ENCODE peak calls at places on chromosomes 5 and 9, in eight cellular contexts. K is dorsolateral prefrontal cortex, I is IMR-90, Q is amniotic stem cell, N is NCI-H1092 treated with DMSO at 0.1 percent for 48 hours, D is HS-5, X is cardiac muscle cell, E is heart right ventricle. T is an unnamed sample.

GRCh38 chr5:146706321-146706972 is 172.1 kb downstream of the PPP2R2B start:
- DNase-seq in I (no peak), D (no peak), N (no peak), Q (no peak), E (no peak), X (no peak), K (no peak), T (no peak)

GRCh38 chr5:66639036-66639435 is 42.8 kb downstream of the MAST4 start:
- DNase-seq in I (no peak), E (no peak), K (no peak), Q (no peak), D (no peak), X (no peak), N (no peak), T (no peak)

GRCh38 chr5:21070871-21071270 is 1082.9 kb upstream of the CDH18 start:
- DNase-seq in N (no peak), D (no peak), Q (no peak), I (no peak), K (no peak), X (no peak), E (no peak), T (no peak)

GRCh38 chr5:39106332-39106731 is 32.1 kb upstream of the RICTOR start:
- DNase-seq in N (no peak), X (no peak), D (no peak), I (peak), E (no peak), Q (no peak), K (no peak), T (no peak)

GRCh38 chr5:94192658-94193391 is 425.6 kb downstream of the KIAA0825 start:
- DNase-seq in Q (no peak), K (no peak), I (no peak), D (no peak), X (no peak), E (no peak), N (no peak), T (no peak)

GRCh38 chr5:95731571-95732554 is 727 bp downstream of the RHOBTB3 start:
- DNase-seq in N (peak), I (peak), D (no peak), X (peak), K (peak), E (peak), Q (no peak), T (no peak)

GRCh38 chr5:176739461-176740051 is 70.8 kb upstream of the UNC5A start:
- DNase-seq in N (peak), K (peak), Q (no peak), I (no peak), E (no peak), X (no peak), D (no peak), T (no peak)

GRCh38 chr9:1619915-1620705 is 395.0 kb upstream of the SMARCA2 start:
- DNase-seq in I (no peak), Q (no peak), N (no peak), E (no peak), K (no peak), X (peak), D (peak), T (no peak)

GRCh38 chr9:134227451-134228411 is 63.4 kb upstream of the RNU6ATAC start:
- DNase-seq in N (no peak), D (no peak), E (no peak), X (no peak), I (no peak), Q (no peak), K (no peak), T (no peak)

GRCh38 chr5:6634327-6634713 is 1.1 kb downstream of the SRD5A1 start:
- DNase-seq in I (no peak), Q (no peak), N (no peak), E (no peak), K (no peak), X (no peak), D (no peak), T (no peak)

GRCh38 chr9:34458013-34458966 is at the start of the genes DNAI1 and FAM219A:
- DNase-seq in Q (peak), E (peak), I (peak), D (peak), N (peak), X (peak), K (peak), T (peak)

GRCh38 chr9:136661641-136662325 is 933 bp upstream of the EGFL7 start:
- DNase-seq in K (no peak), X (no peak), Q (no peak), I (no peak), D (no peak), N (no peak), E (peak), T (no peak)

GRCh38 chr9:103574056-103574455 is 520.1 kb upstream of the SMC2 start:
- DNase-seq in D (peak), X (no peak), K (no peak), Q (no peak), I (no peak), E (no peak), N (no peak), T (no peak)

GRCh38 chr5:167837127-167837526 is 454.3 kb upstream of the WWC1 start:
- DNase-seq in I (no peak), E (no peak), X (no peak), Q (no peak), D (no peak), K (no peak), N (no peak), T (no peak)

GRCh38 chr5:132961887-132962286 is 1.5 kb downstream of the AFF4 start:
- DNase-seq in D (peak), Q (no peak), K (no peak), X (peak), N (no peak), E (no peak), I (peak), T (no peak)

GRCh38 chr9:37217141-37217540 is 96.8 kb downstream of the ZCCHC7 start:
- DNase-seq in K (no peak), Q (no peak), I (no peak), N (no peak), D (no peak), X (no peak), E (no peak), T (no peak)

GRCh38 chr5:14842117-14842516 is 29.5 kb downstream of the ANKH start:
- DNase-seq in X (no peak), N (peak), E (no peak), D (no peak), Q (no peak), K (no peak), I (no peak), T (no peak)

GRCh38 chr5:73792687-73793320 is 166.8 kb downstream of the ARHGEF28 start:
- DNase-seq in D (no peak), K (peak), I (peak), Q (no peak), N (peak), E (peak), X (peak), T (no peak)

GRCh38 chr5:98872679-98873078 is 56.1 kb downstream of the CHD1 start:
- DNase-seq in E (no peak), I (peak), K (no peak), Q (no peak), X (no peak), D (peak), N (no peak), T (no peak)

GRCh38 chr9:104900871-104901270 is 27.1 kb downstream of the ABCA1 start:
- DNase-seq in E (no peak), I (no peak), N (no peak), K (no peak), X (no peak), D (no peak), Q (no peak), T (no peak)

GRCh38 chr9:79812099-79812498 is 240.3 kb downstream of the TLE4 start:
- DNase-seq in N (no peak), I (no peak), K (no peak), E (no peak), D (no peak), X (no peak), Q (no peak), T (no peak)

GRCh38 chr5:57243286-57244137 is 69.7 kb downstream of the GPBP1 start:
- DNase-seq in N (no peak), E (no peak), D (no peak), X (no peak), K (no peak), I (no peak), Q (no peak), T (no peak)

GRCh38 chr5:10580531-10581423 is 16.9 kb downstream of the ANKRD33B start:
- DNase-seq in N (no peak), D (no peak), I (no peak), E (no peak), K (no peak), X (no peak), Q (no peak), T (no peak)

GRCh38 chr5:130333089-130333488 is 428.8 kb downstream of the CHSY3 start:
- DNase-seq in I (peak), Q (peak), K (no peak), D (peak), X (no peak), N (no peak), E (no peak), T (no peak)

GRCh38 chr5:141940695-141941271 is 17.1 kb downstream of the DELE1 start:
- DNase-seq in I (peak), N (no peak), Q (no peak), K (no peak), D (no peak), X (no peak), E (no peak), T (no peak)

T was measured in T-helper 22 cell.